ENCODE peak calls at places on chromosomes 11 and 22, in four cellular contexts. F is heart right ventricle, D is tibial nerve, C is cardiac fibroblast. W is an unnamed sample.

GRCh38 chr11:8765294-8765693 is 82.7 kb downstream of the RPL27A start:
- DNase-seq in C (peak), F (no peak), D (no peak), W (no peak)

GRCh38 chr22:49779226-49779625 is 48.4 kb downstream of the BRD1 start:
- DNase-seq in C (no peak), F (no peak), D (no peak), W (no peak)

GRCh38 chr11:83159901-83160865 is 3.3 kb downstream of the PCF11 start:
- DNase-seq in C (peak), F (no peak), D (no peak), W (no peak)

GRCh38 chr11:120169981-120170698 is 32.2 kb upstream of the TRIM29 start:
- DNase-seq in C (no peak), F (no peak), D (no peak), W (no peak)

GRCh38 chr11:116376547-116376946 is 396.2 kb downstream of the BUD13 start:
- DNase-seq in D (no peak), F (no peak), C (no peak), W (no peak)

GRCh38 chr11:19209617-19210016 is 7.8 kb upstream of the CSRP3 start:
- DNase-seq in C (no peak), F (no peak), D (no peak), W (no peak)

GRCh38 chr11:93700830-93701229 is 39.3 kb downstream of the CEP295 start:
- DNase-seq in F (no peak), D (no peak), C (peak), W (no peak)

GRCh38 chr22:32411388-32411787 is 659 bp downstream of the RTCB start:
- DNase-seq in D (no peak), C (peak), F (no peak), W (no peak)

GRCh38 chr11:89608234-89608966 is 101.7 kb upstream of the TRIM77 start:
- DNase-seq in C (no peak), F (no peak), D (no peak), W (no peak)

GRCh38 chr22:27273386-27273785 is 528.2 kb downstream of the MN1 start:
- DNase-seq in D (no peak), F (no peak), C (no peak), W (no peak)

GRCh38 chr22:30150212-30150611 is 69.9 kb downstream of the HORMAD2 start:
- DNase-seq in F (no peak), C (no peak), D (no peak), W (no peak)

GRCh38 chr11:13376402-13376801 is 86.6 kb downstream of the BTBD10 start:
- DNase-seq in C (no peak), D (no peak), F (no peak), W (no peak)

GRCh38 chr11:83087035-83087434 is 15.3 kb upstream of the RAB30 start:
- DNase-seq in F (no peak), D (no peak), C (peak), W (no peak)

GRCh38 chr11:76730887-76731286 is 52.3 kb upstream of the TSKU start:
- DNase-seq in D (no peak), C (no peak), F (no peak), W (no peak)

GRCh38 chr11:119335655-119336543 is 1.6 kb downstream of the RNF26 start:
- DNase-seq in D (no peak), C (no peak), F (no peak), W (no peak)

GRCh38 chr11:126317681-126318641 is 14.1 kb downstream of the DCPS start:
- DNase-seq in D (peak), F (peak), C (peak), W (no peak)

GRCh38 chr22:36365020-36365411 is 22.8 kb downstream of the MYH9 start:
- DNase-seq in D (no peak), C (peak), F (no peak), W (peak)

GRCh38 chr22:35587447-35587870 is 29.7 kb downstream of the MB start:
- DNase-seq in D (no peak), C (no peak), F (peak), W (no peak)

GRCh38 chr11:69546735-69547370 is 65.4 kb downstream of the LINC01488 start:
- DNase-seq in F (no peak), C (no peak), D (no peak), W (no peak)

GRCh38 chr11:108587109-108587508 is 6.5 kb downstream of the EXPH5 start:
- DNase-seq in D (no peak), C (no peak), F (no peak), W (no peak)

GRCh38 chr22:37186228-37186996 is 1.6 kb downstream of the C1QTNF6 start:
- DNase-seq in F (no peak), D (no peak), C (peak), W (no peak)

GRCh38 chr11:43756575-43756974 is 76.0 kb downstream of the HSD17B12 start:
- DNase-seq in C (peak), D (no peak), F (no peak), W (no peak)

GRCh38 chr11:29159552-29160465 is 857.0 kb downstream of the KCNA4 start:
- DNase-seq in F (no peak), D (no peak), C (peak), W (no peak)

GRCh38 chr11:86664930-86665329 is 7.5 kb downstream of the ME3 start:
- DNase-seq in F (no peak), D (no peak), C (no peak), W (no peak)

GRCh38 chr11:111589114-111589513 is 13.1 kb upstream of the SIK2 start:
- DNase-seq in F (no peak), C (no peak), D (no peak), W (no peak)

GRCh38 chr22:42500164-42500835 is 19.3 kb downstream of the RRP7A start:
- DNase-seq in D (peak), C (peak), F (peak), W (peak)

GRCh38 chr11:69881467-69882269 is 62.5 kb upstream of the FGF3 start:
- DNase-seq in C (no peak), F (no peak), D (no peak), W (no peak)

GRCh38 chr11:3939211-3939610 is 83.7 kb downstream of the STIM1 start:
- DNase-seq in F (no peak), C (peak), D (no peak), W (no peak)

GRCh38 chr11:720017-720641 is 14.1 kb downstream of the EPS8L2 start:
- DNase-seq in F (no peak), D (no peak), C (no peak), W (no peak)

GRCh38 chr11:119169272-119169719 is 771 bp downstream of the NLRX1 start:
- DNase-seq in C (peak), D (no peak), F (peak), W (peak)

GRCh38 chr11:13210424-13210823 is 67.2 kb upstream of the BMAL1 start:
- DNase-seq in D (peak), C (peak), F (no peak), W (no peak)

GRCh38 chr22:30883586-30884145 is 84.9 kb downstream of the MORC2 start:
- DNase-seq in F (peak), C (no peak), D (no peak), W (no peak)

GRCh38 chr11:93840981-93841380 is 9.4 kb downstream of the VSTM5 start:
- DNase-seq in F (no peak), D (no peak), C (no peak), W (no peak)

GRCh38 chr11:126586303-126586627 is 230.8 kb downstream of the ST3GAL4 start:
- DNase-seq in C (no peak), D (no peak), F (no peak), W (no peak)

GRCh38 chr11:63768232-63769043 is at the start of gene ZFTA:
- DNase-seq in F (peak), D (peak), C (peak), W (no peak)

GRCh38 chr11:78633516-78634310 is 59.0 kb upstream of the NARS2 start:
- DNase-seq in F (no peak), C (no peak), D (no peak), W (no peak)

GRCh38 chr11:61586792-61587430 is 6.0 kb upstream of the SYT7 start:
- DNase-seq in C (no peak), F (no peak), D (no peak), W (no peak)
- H3K4me3 ChIP-seq in C (no peak), F (peak), D (peak), W (peak)

DNA sequence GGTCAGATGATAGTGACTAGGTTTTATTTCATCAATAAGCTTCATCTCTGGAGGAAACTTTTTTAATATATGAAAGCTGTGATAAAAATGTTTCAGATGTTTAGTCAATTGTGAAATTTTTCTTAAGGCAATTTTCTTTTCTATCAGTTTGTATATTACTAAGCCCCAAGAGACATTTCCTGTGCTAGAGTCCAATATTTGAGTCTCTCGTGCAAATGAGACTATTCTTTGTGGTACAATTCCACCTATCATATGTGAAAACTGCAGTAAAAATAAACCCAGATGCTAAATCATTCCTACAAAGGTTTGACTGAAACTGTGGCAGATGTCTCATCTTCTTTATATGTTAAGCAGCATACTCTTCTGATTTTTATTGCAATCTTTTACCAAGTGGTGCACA is 28.0 kb downstream of the CTR9 start:
- DNase-seq in C (peak), D (no peak), F (no peak), W (no peak)
- H3K4me3 ChIP-seq in C (no peak), D (no peak), F (no peak), W (no peak)

DNA sequence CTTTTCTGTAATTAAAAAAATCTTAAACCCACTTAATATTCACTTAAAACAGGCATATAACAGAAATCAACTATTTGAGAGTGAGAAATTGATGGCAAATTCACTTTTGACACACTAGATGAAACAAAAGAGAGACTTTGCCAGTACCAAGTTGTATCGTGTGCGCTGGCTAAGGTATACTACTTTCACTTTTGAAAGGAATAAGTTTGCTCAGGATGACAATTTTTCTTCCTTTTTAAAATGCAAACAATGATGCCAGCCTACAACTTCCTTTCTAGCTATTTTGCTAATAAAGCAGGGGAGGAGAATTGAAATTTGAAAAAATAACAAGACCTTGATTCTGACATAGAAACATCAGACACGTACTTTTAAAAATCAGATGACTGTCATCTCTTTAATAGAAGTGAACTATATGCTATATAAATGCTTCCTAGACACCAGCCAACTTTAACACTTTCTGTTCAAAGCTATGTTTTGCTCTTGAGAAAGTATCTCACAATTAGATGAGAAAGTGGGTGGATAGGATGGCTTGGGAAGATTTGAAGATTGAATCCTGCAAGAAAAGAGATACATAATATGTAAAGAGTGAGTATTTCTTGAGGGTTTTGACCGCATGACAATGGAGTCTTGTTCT is 41.6 kb upstream of the BLID start:
- DNase-seq in C (no peak), D (no peak), F (no peak), W (no peak)
- H3K4me3 ChIP-seq in C (peak), D (peak), F (peak), W (peak)

GRCh38 chr22:23237841-23238240 is 57.5 kb downstream of the BCR start:
- DNase-seq in F (no peak), D (no peak), C (no peak), W (no peak)
- H3K4me3 ChIP-seq in F (no peak), D (no peak), C (no peak), W (no peak)

GRCh38 chr22:43862882-43863202 is 529 bp upstream of the SULT4A1 start:
- DNase-seq in D (no peak), C (no peak), F (no peak), W (no peak)
- H3K4me3 ChIP-seq in D (no peak), C (no peak), F (no peak), W (no peak)

GRCh38 chr11:6745018-6745417 is 26.8 kb downstream of the OR2AG2 start:
- DNase-seq in F (no peak), C (no peak), D (no peak), W (no peak)
- H3K4me3 ChIP-seq in F (no peak), C (no peak), D (peak), W (no peak)